ENCODE peak calls at places on chromosomes 13 and 19, in five cellular contexts. W is COR-L47; D is upper lobe of left lung; V is stimulated activated CD8-positive, alpha-beta memory T cell treated with anti-CD3 and anti-CD28 coated beads, Interleukin-4, amount 100 ng/mL, for 1 hour; B is ELR. I is an unnamed sample.

GRCh38 chr19:28313633-28314032 is 899.3 kb downstream of the UQCRFS1 start:
- DNase-seq in B (no peak), W (no peak), D (no peak), V (no peak), I (no peak)

GRCh38 chr13:109874444-109874920 is 88.1 kb upstream of the IRS2 start:
- DNase-seq in B (no peak), D (no peak), V (no peak), W (no peak), I (no peak)

GRCh38 chr13:61664821-61665705 is 249.4 kb upstream of the PCDH20 start:
- DNase-seq in V (no peak), B (peak), D (peak), W (no peak), I (no peak)

GRCh38 chr19:13459351-13459750 is 46.9 kb downstream of the CACNA1A start:
- DNase-seq in V (no peak), B (no peak), W (no peak), D (no peak), I (no peak)

GRCh38 chr13:39040206-39040605 is 1.9 kb downstream of the NHLRC3 start:
- DNase-seq in B (no peak), W (no peak), V (no peak), D (no peak), I (no peak)

GRCh38 chr19:35262101-35262761 is 6.5 kb upstream of the USF2 start:
- DNase-seq in V (no peak), D (peak), W (no peak), B (no peak), I (no peak)

GRCh38 chr13:100510208-100510997 is 78.2 kb downstream of the GGACT start:
- DNase-seq in W (no peak), D (no peak), V (no peak), B (no peak), I (no peak)

GRCh38 chr19:2477141-2477710 is 1.3 kb downstream of the GADD45B start:
- DNase-seq in B (peak), D (peak), V (no peak), W (no peak), I (peak)

GRCh38 chr19:29520390-29520789 is 5.4 kb upstream of the VSTM2B start:
- DNase-seq in V (no peak), W (no peak), B (no peak), D (peak), I (no peak)

GRCh38 chr13:108304170-108305068 is 34.9 kb downstream of the TNFSF13B start:
- DNase-seq in B (no peak), D (no peak), W (no peak), V (no peak), I (no peak)

GRCh38 chr19:10316229-10317044 is 622 bp upstream of the FDX2 start:
- DNase-seq in D (no peak), W (no peak), B (no peak), V (no peak), I (no peak)

GRCh38 chr13:29849071-29849541 is 1.3 kb downstream of the UBL3 start:
- DNase-seq in V (peak), W (no peak), D (no peak), B (peak), I (peak)

GRCh38 chr19:35885909-35886308 is 14.4 kb downstream of the NFKBID start:
- DNase-seq in V (no peak), W (no peak), B (no peak), D (no peak), I (no peak)

GRCh38 chr13:99843872-99844271 is 127.7 kb downstream of the ZIC5 start:
- DNase-seq in D (no peak), W (no peak), B (no peak), V (no peak), I (no peak)

GRCh38 chr19:46578450-46578849 is 22.7 kb upstream of the CALM3 start:
- DNase-seq in B (no peak), W (no peak), V (no peak), D (no peak), I (no peak)

GRCh38 chr13:112102243-112102642 is 35.3 kb downstream of the SOX1 start:
- DNase-seq in W (peak), V (no peak), D (no peak), B (no peak), I (no peak)

GRCh38 chr19:38867176-38867780 is 10.8 kb downstream of the RINL start:
- DNase-seq in W (no peak), D (no peak), B (no peak), V (no peak), I (no peak)

GRCh38 chr13:49113526-49114286 is 106.4 kb upstream of the MLNR start:
- DNase-seq in D (no peak), B (peak), V (no peak), W (no peak), I (no peak)

GRCh38 chr19:13262450-13262849 is 112.2 kb downstream of the IER2 start:
- DNase-seq in W (peak), B (peak), V (no peak), D (no peak), I (peak)

GRCh38 chr19:17225051-17225450 is 975 bp upstream of the OCEL1 start:
- DNase-seq in B (no peak), W (no peak), D (no peak), V (no peak), I (no peak)

GRCh38 chr13:110499621-110500281 is 61.8 kb downstream of the RAB20 start:
- DNase-seq in V (no peak), B (peak), W (peak), D (no peak), I (no peak)

GRCh38 chr19:45402469-45403070 is 2.3 kb downstream of the PPP1R13L start:
- DNase-seq in W (no peak), D (peak), B (peak), V (no peak), I (no peak)

GRCh38 chr19:46474211-46474610 is 2.8 kb upstream of the PNMA8A start:
- DNase-seq in B (no peak), V (no peak), D (no peak), W (no peak), I (no peak)

GRCh38 chr13:33865945-33866344 is 48.0 kb downstream of the RFC3 start:
- DNase-seq in B (no peak), V (no peak), D (no peak), W (no peak), I (no peak)

GRCh38 chr19:40417714-40417996 is 4.5 kb upstream of the PRX start:
- DNase-seq in V (no peak), B (no peak), W (no peak), D (no peak), I (no peak)

I was measured in RPMI8226.